ENCODE peak calls at places on chromosomes 5 and 9, in six cellular contexts. H is RWPE1; S is foreskin keratinocyte; C is heart right ventricle; A is CD8-positive, alpha-beta memory T cell; D is CD4-positive, alpha-beta T cell. O is an unnamed sample.

GRCh38 chr5:128538249-128539037 is 398 bp upstream of the FBN2 start:
- DNase-seq in C (peak; percentile 86), S (peak; percentile 89), D (no peak), H (peak; percentile 79), A (no peak), O (no peak)

GRCh38 chr5:135747824-135748223 is 86.6 kb upstream of the SLC25A48 start:
- DNase-seq in C (no peak), D (no peak), S (no peak), H (no peak), A (no peak), O (no peak)

GRCh38 chr5:80198920-80199319 is 56.9 kb downstream of the SERINC5 start:
- DNase-seq in S (no peak), C (no peak), A (no peak), D (no peak), H (no peak), O (no peak)

GRCh38 chr5:58493136-58493535 is 1.9 kb downstream of the GAPT start:
- DNase-seq in D (no peak), S (no peak), H (no peak), C (no peak), A (no peak), O (no peak)

GRCh38 chr9:122816163-122816867 is 12.1 kb downstream of the PDCL start:
- DNase-seq in A (peak; percentile 13), D (peak; percentile 33), C (peak; percentile 66), H (no peak), S (no peak), O (no peak)

GRCh38 chr5:112594060-112594850 is 143.4 kb upstream of the APC start:
- DNase-seq in C (no peak), D (no peak), S (no peak), A (no peak), H (no peak), O (peak; percentile 35)

GRCh38 chr9:5518937-5519319 is 8.6 kb downstream of the PDCD1LG2 start:
- DNase-seq in C (no peak), S (no peak), D (no peak), H (no peak), A (no peak), O (no peak)

GRCh38 chr9:91771027-91771426 is 179.0 kb downstream of the ROR2 start:
- DNase-seq in H (peak; percentile 55), A (no peak), C (no peak), D (no peak), S (peak; percentile 78), O (no peak)

GRCh38 chr5:169970911-169971436 is 9.3 kb downstream of the INSYN2B start:
- DNase-seq in H (peak; percentile 98), A (no peak), D (no peak), C (no peak), S (peak; percentile 98), O (no peak)

GRCh38 chr5:133294380-133294779 is 242.6 kb downstream of the HSPA4 start:
- DNase-seq in H (no peak), S (no peak), A (no peak), C (no peak), D (no peak), O (no peak)

GRCh38 chr5:164002214-164002613 is 496.8 kb downstream of the MAT2B start:
- DNase-seq in D (no peak), S (peak; percentile 52), A (no peak), C (no peak), H (peak; percentile 29), O (no peak)

GRCh38 chr5:138138949-138139775 is at the start of gene NME5:
- DNase-seq in A (no peak), H (no peak), C (peak; percentile 57), S (no peak), D (no peak), O (peak; percentile 57)

GRCh38 chr9:85516976-85517637 is 224.6 kb downstream of the AGTPBP1 start:
- DNase-seq in C (no peak), H (peak; percentile 82), D (no peak), A (no peak), S (peak; percentile 96), O (no peak)

GRCh38 chr9:126690431-126691051 is 76.8 kb downstream of the LMX1B start:
- DNase-seq in H (peak; percentile 72), C (peak; percentile 25), D (peak; percentile 41), A (peak; percentile 24), S (no peak), O (no peak)

GRCh38 chr9:6896562-6896961 is 138.8 kb downstream of the KDM4C start:
- DNase-seq in D (no peak), H (no peak), A (no peak), S (peak; percentile 36), C (no peak), O (no peak)

GRCh38 chr5:24272735-24273134 is 372.0 kb downstream of the CDH10 start:
- DNase-seq in S (no peak), A (no peak), H (no peak), D (no peak), C (no peak), O (no peak)

GRCh38 chr9:72151099-72151498 is 1.9 kb downstream of the GDA start:
- DNase-seq in A (no peak), C (no peak), D (no peak), S (peak; percentile 50), H (peak; percentile 41), O (no peak)

GRCh38 chr5:1000329-1000728 is 8.3 kb upstream of the NKD2 start:
- DNase-seq in D (no peak), H (no peak), S (no peak), C (peak; percentile 2), A (no peak), O (no peak)
- H3K27ac ChIP-seq in D (no peak overlapping the region), H (no peak overlapping the region), S (no peak overlapping the region), C (no peak overlapping the region), A (no peak overlapping the region), O (no peak overlapping the region)

GRCh38 chr5:171355302-171355724 is 32.3 kb upstream of the NPM1 start:
- DNase-seq in C (no peak), D (no peak), H (no peak), A (peak; percentile 2), S (no peak), O (no peak)

GRCh38 chr5:171357843-171358242 is 29.8 kb upstream of the NPM1 start:
- DNase-seq in A (no peak), D (no peak), H (no peak), C (no peak), S (no peak), O (no peak)
- H3K27ac ChIP-seq in A (no peak overlapping the region), D (no peak overlapping the region), H (no peak overlapping the region), C (no peak overlapping the region), S (no peak overlapping the region), O (no peak overlapping the region)

GRCh38 chr5:141508808-141509611 is 20.1 kb downstream of the PCDHGC5 start:
- DNase-seq in H (peak; percentile 96), A (no peak), S (peak; percentile 89), D (no peak), C (peak; percentile 56), O (no peak)
- H3K27ac ChIP-seq in H (peak overlapping the region; percentile 97), A (no peak overlapping the region), S (peak overlapping the region; percentile 86), D (no peak overlapping the region), C (peak overlapping the region; percentile 68), O (peak overlapping the region; percentile 78)

GRCh38 chr9:38359689-38360385 is 32.7 kb upstream of the ALDH1B1 start:
- DNase-seq in D (no peak), H (no peak), S (no peak), A (no peak), C (no peak), O (no peak)
- H3K27ac ChIP-seq in D (no peak overlapping the region), H (no peak overlapping the region), S (no peak overlapping the region), A (no peak overlapping the region), C (no peak overlapping the region), O (no peak overlapping the region)

DNA sequence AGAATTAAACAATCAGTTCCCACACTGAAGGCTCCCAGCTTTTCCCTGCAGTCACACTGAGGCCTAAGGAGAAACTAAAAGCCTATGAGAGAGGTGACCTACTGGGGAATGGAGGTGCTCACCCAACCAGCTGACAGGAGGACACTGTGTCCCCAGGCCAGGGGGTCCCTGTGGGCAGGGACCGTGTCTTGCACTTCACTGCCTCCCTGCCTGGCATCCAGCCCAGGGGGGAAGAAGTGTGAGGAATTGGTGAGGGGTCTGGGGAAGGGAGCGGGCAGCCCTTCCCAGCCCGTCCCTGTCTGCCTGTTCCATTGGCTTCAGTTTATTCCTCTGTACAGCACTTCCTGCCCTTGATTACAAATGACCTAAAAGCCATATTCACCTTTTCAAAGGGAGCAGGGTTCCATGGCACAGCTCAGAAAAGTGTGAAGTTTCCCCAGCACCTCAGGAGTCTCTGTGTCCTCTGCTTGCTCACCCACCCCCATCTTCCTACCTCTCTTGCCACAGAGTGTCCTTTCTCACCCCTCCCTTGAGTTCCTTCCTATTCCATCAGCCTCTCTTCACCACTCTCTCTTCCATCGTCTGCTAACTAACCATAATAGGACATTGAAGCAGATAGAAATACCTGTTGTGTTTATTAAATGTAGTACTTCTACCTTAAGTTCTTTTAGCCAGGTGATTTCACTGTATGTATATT is 12.9 kb downstream of the OTULINL start:
- DNase-seq in S (no peak), A (no peak), C (no peak), H (no peak), D (no peak), O (no peak)
- H3K27ac ChIP-seq in S (no peak overlapping the region), A (peak overlapping the region; percentile 38), C (no peak overlapping the region), H (no peak overlapping the region), D (peak overlapping the region; percentile 68), O (no peak overlapping the region)

DNA sequence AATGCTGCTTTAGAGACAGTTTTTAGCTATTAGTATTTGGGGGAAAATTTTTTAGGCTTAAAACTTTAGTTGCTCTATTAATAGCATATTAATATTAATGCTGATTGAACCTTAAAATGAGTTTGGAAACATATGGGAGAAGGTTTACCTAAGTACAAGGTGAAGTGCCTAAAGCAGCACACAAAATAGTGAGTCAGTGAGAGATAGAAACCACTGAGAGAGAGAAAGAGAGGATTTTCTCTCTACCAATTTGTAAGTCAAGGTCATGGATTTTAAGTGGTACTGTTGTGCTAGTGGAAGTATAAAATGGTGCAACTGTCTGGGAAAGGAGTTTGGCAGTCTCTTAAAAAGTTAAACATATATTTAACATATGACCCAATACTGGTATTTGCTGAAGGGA is 64.9 kb downstream of the MARCHF3 start:
- DNase-seq in H (no peak), C (no peak), D (no peak), A (no peak), S (no peak), O (no peak)
- H3K27ac ChIP-seq in H (no peak overlapping the region), C (no peak overlapping the region), D (no peak overlapping the region), A (no peak overlapping the region), S (no peak overlapping the region), O (no peak overlapping the region)